ENCODE peak calls at places on chromosomes 1 and 21, in five cellular contexts. E, D, V, H and X are unnamed samples.

GRCh38 chr1:228263636-228264035 is 55.8 kb downstream of the OBSCN start:
- DNase-seq in E (no peak), D (no peak), V (no peak), H (no peak), X (no peak)

GRCh38 chr1:42340093-42340492 is 5.1 kb upstream of the FOXJ3 start:
- DNase-seq in E (no peak), D (no peak), V (no peak), H (peak), X (peak)

GRCh38 chr1:59393211-59394180 is 96.6 kb downstream of the FGGY start:
- DNase-seq in E (peak), D (peak), V (no peak), H (no peak), X (peak)

GRCh38 chr1:113519561-113519960 is 129.2 kb downstream of the MAGI3 start:
- DNase-seq in E (no peak), D (no peak), V (peak), H (no peak), X (no peak)

GRCh38 chr1:15919316-15919715 is 56.6 kb downstream of the ZBTB17 start:
- DNase-seq in E (no peak), D (no peak), V (peak), H (no peak), X (no peak)

GRCh38 chr1:93448983-93449805 is 1.3 kb downstream of the FNBP1L start:
- DNase-seq in E (peak), D (no peak), V (peak), H (peak), X (peak)

GRCh38 chr1:8706995-8707396 is 110.4 kb downstream of the RERE start:
- DNase-seq in E (no peak), D (no peak), V (no peak), H (peak), X (no peak)

GRCh38 chr1:245306628-245307410 is 152.0 kb downstream of the KIF26B start:
- DNase-seq in E (no peak), D (no peak), V (no peak), H (no peak), X (no peak)

GRCh38 chr1:159009704-159010361 is at the start of gene IFI16:
- DNase-seq in E (no peak), D (no peak), V (peak), H (no peak), X (no peak)

GRCh38 chr21:32826317-32827167 is 55.0 kb upstream of the PAXBP1 start:
- DNase-seq in E (peak), D (peak), V (peak), H (peak), X (peak)

GRCh38 chr1:205438213-205439158 is 16.6 kb upstream of the LEMD1 start:
- DNase-seq in E (no peak), D (peak), V (peak), H (no peak), X (peak)

GRCh38 chr1:36524359-36525062 is 41.8 kb upstream of the CSF3R start:
- DNase-seq in E (no peak), D (no peak), V (no peak), H (no peak), X (no peak)